ENCODE peak calls at places on chromosome 4, in ten cellular contexts. S is OCI-LY7; D is right lobe of liver; J is endodermal cell; H is iPS DF 6.9; F is naive thymus-derived CD4-positive, alpha-beta T cell; I is heart right ventricle; M is CD8-positive, alpha-beta memory T cell; C is psoas muscle; W is NT2/D1. X is an unnamed sample.

GRCh38 chr4:160493206-160493605 is 1390.3 kb downstream of the RAPGEF2 start:
- DNase-seq in W (no peak), H (no peak), F (no peak), C (no peak), I (peak; percentile 50), D (no peak), M (no peak), J (no peak), S (no peak), X (no peak)

GRCh38 chr4:61202638-61203495 is 2.7 kb downstream of the ADGRL3 start:
- DNase-seq in C (no peak), S (no peak), F (no peak), H (no peak), J (peak; percentile 79), I (no peak), M (no peak), D (no peak), W (no peak), X (no peak)

GRCh38 chr4:81601270-81601694 is 129.6 kb upstream of the RASGEF1B start:
- DNase-seq in C (no peak), I (no peak), H (no peak), F (no peak), W (no peak), S (no peak), J (no peak), M (no peak), D (no peak), X (no peak)

GRCh38 chr4:182280439-182281111 is 37.4 kb downstream of the TENM3 start:
- DNase-seq in I (no peak), D (no peak), J (no peak), W (no peak), H (no peak), F (no peak), M (no peak), S (no peak), C (no peak), X (no peak)

GRCh38 chr4:157075811-157076577 is at the start of gene GLRB:
- DNase-seq in H (no peak), C (peak; percentile 28), W (no peak), S (no peak), F (no peak), M (no peak), J (peak; percentile 81), D (peak; percentile 33), I (no peak), X (no peak)

GRCh38 chr4:43379001-43379400 is 486.5 kb downstream of the GRXCR1 start:
- DNase-seq in S (no peak), C (no peak), W (no peak), D (no peak), J (no peak), I (no peak), F (no peak), H (no peak), M (no peak), X (no peak)

GRCh38 chr4:26786916-26787315 is 73.7 kb upstream of the STIM2 start:
- DNase-seq in D (no peak), W (no peak), C (no peak), M (no peak), I (no peak), J (no peak), H (no peak), F (no peak), S (peak; percentile 89), X (no peak)

GRCh38 chr4:27764526-27764837 is 903.8 kb downstream of the STIM2 start:
- DNase-seq in C (no peak), H (no peak), J (no peak), D (no peak), S (no peak), W (no peak), M (no peak), I (no peak), F (no peak), X (no peak)

GRCh38 chr4:26020896-26021295 is 106.9 kb downstream of the SMIM20 start:
- DNase-seq in H (no peak), I (no peak), S (no peak), C (no peak), M (no peak), W (no peak), D (no peak), J (no peak), F (no peak), X (no peak)

GRCh38 chr4:89379541-89380035 is 72.0 kb upstream of the GPRIN3 start:
- DNase-seq in M (no peak), H (no peak), S (no peak), J (no peak), F (no peak), I (no peak), W (no peak), C (no peak), D (no peak), X (no peak)

GRCh38 chr4:182555997-182556418 is 312.8 kb downstream of the TENM3 start:
- DNase-seq in I (no peak), M (no peak), F (no peak), H (peak; percentile 54), S (no peak), W (peak; percentile 73), J (peak; percentile 66), D (no peak), C (no peak), X (no peak)

GRCh38 chr4:108148316-108148715 is 20.4 kb downstream of the LEF1 start:
- DNase-seq in S (no peak), I (no peak), M (no peak), W (no peak), F (peak; percentile 82), J (no peak), H (no peak), D (no peak), C (no peak), X (no peak)

GRCh38 chr4:206054-206453 is 81.8 kb downstream of the ZNF718 start:
- DNase-seq in S (no peak), D (no peak), H (no peak), F (no peak), M (no peak), W (no peak), J (no peak), C (no peak), I (no peak), X (no peak)

GRCh38 chr4:211033-211511 is 86.8 kb downstream of the ZNF718 start:
- DNase-seq in W (no peak), I (no peak), C (no peak), H (no peak), S (peak; percentile 31), F (no peak), J (no peak), D (no peak), M (no peak), X (no peak)

GRCh38 chr4:200936-201335 is 76.6 kb downstream of the ZNF718 start:
- DNase-seq in M (no peak), J (no peak), D (no peak), I (no peak), F (no peak), C (no peak), W (no peak), H (no peak), S (no peak), X (no peak)

DNA sequence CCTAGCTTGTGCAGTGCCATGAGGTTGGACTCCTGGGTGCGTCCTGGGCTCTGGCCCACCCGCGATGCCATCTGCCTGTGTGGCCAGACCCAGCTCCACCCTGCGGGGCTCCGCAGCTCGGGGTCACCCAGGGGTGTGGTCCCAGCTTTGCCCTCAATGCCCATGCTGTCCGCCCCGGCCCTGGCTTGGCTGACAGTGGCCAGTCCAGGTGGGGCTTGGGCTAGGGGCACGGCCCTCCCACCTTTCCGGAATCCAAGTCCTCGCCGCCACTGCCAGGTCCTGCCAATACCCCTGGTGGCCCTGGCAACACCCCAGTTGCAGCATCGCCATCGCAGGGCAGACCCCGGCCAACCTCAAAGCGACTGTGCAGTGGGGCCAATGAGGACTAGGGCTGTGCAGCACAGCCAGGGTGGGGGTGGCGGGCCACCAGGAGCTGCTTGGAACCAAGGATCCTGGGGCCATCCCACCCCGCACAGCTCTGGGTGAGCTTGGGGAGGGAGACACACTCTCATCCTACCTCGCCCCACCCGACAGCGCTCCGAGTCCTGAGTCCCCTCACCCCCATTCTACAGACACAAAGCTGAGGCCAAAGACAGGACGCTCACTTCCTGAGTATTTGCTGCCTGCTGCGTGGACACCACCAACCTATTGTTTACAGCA is 80.9 kb downstream of the ZNF718 start:
- DNase-seq in I (no peak), D (no peak), J (no peak), M (no peak), W (no peak), S (no peak), F (no peak), H (no peak), C (no peak), X (no peak)
- H3K9me3 ChIP-seq in I (peaks cover 43% of the 10 kb centered on the region), D (no peaks in the 10 kb centered on the region), J (peaks cover 82% of the 10 kb centered on the region), M (peaks cover 10% of the 10 kb centered on the region), W (peaks cover 69% of the 10 kb centered on the region), S (peaks cover 28% of the 10 kb centered on the region), F (peaks cover 8% of the 10 kb centered on the region), H (no peaks in the 10 kb centered on the region), C (peaks cover 31% of the 10 kb centered on the region), X (peaks cover 18% of the 10 kb centered on the region)

DNA sequence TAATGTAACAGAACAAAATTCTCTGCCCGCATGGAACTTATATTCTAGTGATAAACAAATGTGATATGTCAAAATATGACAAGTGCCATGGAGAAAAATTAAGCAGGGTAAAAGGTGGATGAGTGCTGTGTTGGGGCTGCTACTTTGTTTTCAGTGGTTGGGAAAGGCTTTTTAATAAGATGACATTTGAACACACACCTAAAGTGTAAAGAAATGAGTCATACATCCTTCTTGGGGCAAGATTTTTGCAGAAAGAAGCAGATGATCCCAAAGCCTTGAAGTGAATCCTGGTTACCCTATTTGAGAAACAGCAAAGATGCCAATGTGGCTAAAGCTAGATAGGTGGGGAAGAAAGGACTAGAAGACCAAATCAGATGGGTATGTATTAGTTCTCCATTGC is 564.1 kb downstream of the INPP4B start:
- DNase-seq in C (no peak), M (no peak), W (no peak), F (no peak), H (no peak), D (no peak), J (no peak), S (no peak), I (no peak), X (no peak)
- H3K9me3 ChIP-seq in C (no peaks in the 10 kb centered on the region), M (no peaks in the 10 kb centered on the region), W (no peaks in the 10 kb centered on the region), F (no peaks in the 10 kb centered on the region), H (no peaks in the 10 kb centered on the region), D (no peaks in the 10 kb centered on the region), J (no peaks in the 10 kb centered on the region), S (no peaks in the 10 kb centered on the region), I (no peaks in the 10 kb centered on the region), X (no peaks in the 10 kb centered on the region)

GRCh38 chr4:2829321-2829932 is 14.2 kb upstream of the ADD1 start:
- DNase-seq in D (no peak), W (no peak), J (no peak), M (no peak), I (no peak), F (no peak), S (no peak), C (no peak), H (no peak), X (no peak)
- H3K9me3 ChIP-seq in D (no peaks in the 10 kb centered on the region), W (no peaks in the 10 kb centered on the region), J (no peaks in the 10 kb centered on the region), M (no peaks in the 10 kb centered on the region), I (no peaks in the 10 kb centered on the region), F (no peaks in the 10 kb centered on the region), S (no peaks in the 10 kb centered on the region), C (no peaks in the 10 kb centered on the region), H (no peaks in the 10 kb centered on the region), X (no peaks in the 10 kb centered on the region)

DNA sequence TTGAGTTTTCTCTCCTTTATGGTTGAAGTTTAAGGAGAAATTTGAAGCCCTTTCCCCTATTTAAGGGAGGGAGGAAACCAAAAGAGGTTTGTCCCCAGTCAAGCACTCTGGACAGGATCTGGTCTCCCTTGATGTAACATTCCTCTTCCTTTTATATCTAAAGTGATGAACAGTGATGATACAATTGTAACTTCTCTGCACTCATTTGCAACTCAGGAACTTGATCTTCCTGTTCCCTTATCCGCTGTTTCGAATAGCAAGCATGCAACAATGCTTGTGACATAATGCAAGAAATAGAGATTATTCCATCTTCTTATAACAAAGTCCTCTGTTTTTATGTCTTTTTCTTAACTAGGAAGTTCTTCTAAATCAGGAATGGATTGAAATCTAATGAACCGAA is 18.3 kb downstream of the ALPK1 start:
- DNase-seq in M (no peak), C (no peak), F (no peak), H (no peak), S (no peak), D (no peak), W (no peak), I (no peak), J (no peak), X (no peak)
- H3K9me3 ChIP-seq in M (no peaks in the 10 kb centered on the region), C (no peaks in the 10 kb centered on the region), F (no peaks in the 10 kb centered on the region), H (no peaks in the 10 kb centered on the region), S (no peaks in the 10 kb centered on the region), D (no peaks in the 10 kb centered on the region), W (no peaks in the 10 kb centered on the region), I (no peaks in the 10 kb centered on the region), J (no peaks in the 10 kb centered on the region), X (no peaks in the 10 kb centered on the region)

X was measured in T-helper 17 cell.